ENCODE peak calls at places on chromosome 1, in seven cellular contexts. One of them, this sample, is unnamed.

GRCh38 chr1:8133657-8134430 is 107.7 kb upstream of the ERRFI1 start:
- DNase-seq in choroid plexus epithelial cell: peak
- DNase-seq in dorsolateral prefrontal cortex: no peak
- DNase-seq in lower lobe of right lung: no peak
- DNase-seq in heart right ventricle: peak
- DNase-seq in HFF-Myc: peak
- DNase-seq in CD8-positive, alpha-beta T cell: no peak
- DNase-seq in this sample: no peak

GRCh38 chr1:154219511-154219910 is 1.2 kb upstream of the UBAP2L start:
- DNase-seq in HFF-Myc: no peak
- DNase-seq in lower lobe of right lung: no peak
- DNase-seq in heart right ventricle: no peak
- DNase-seq in choroid plexus epithelial cell: peak
- DNase-seq in dorsolateral prefrontal cortex: no peak
- DNase-seq in CD8-positive, alpha-beta T cell: no peak
- DNase-seq in this sample: peak

GRCh38 chr1:115255154-115255553 is 82.9 kb downstream of the NGF start:
- DNase-seq in choroid plexus epithelial cell: peak
- DNase-seq in dorsolateral prefrontal cortex: no peak
- DNase-seq in HFF-Myc: no peak
- DNase-seq in CD8-positive, alpha-beta T cell: no peak
- DNase-seq in heart right ventricle: no peak
- DNase-seq in lower lobe of right lung: no peak
- DNase-seq in this sample: no peak

GRCh38 chr1:32981003-32981909 is 16.6 kb upstream of the RNF19B start:
- DNase-seq in CD8-positive, alpha-beta T cell: peak
- DNase-seq in heart right ventricle: peak
- DNase-seq in HFF-Myc: no peak
- DNase-seq in dorsolateral prefrontal cortex: no peak
- DNase-seq in lower lobe of right lung: peak
- DNase-seq in choroid plexus epithelial cell: peak
- DNase-seq in this sample: peak

GRCh38 chr1:200628223-200628868 is 7.8 kb upstream of the KIF14 start:
- DNase-seq in HFF-Myc: no peak
- DNase-seq in CD8-positive, alpha-beta T cell: no peak
- DNase-seq in heart right ventricle: no peak
- DNase-seq in choroid plexus epithelial cell: no peak
- DNase-seq in dorsolateral prefrontal cortex: no peak
- DNase-seq in lower lobe of right lung: no peak
- DNase-seq in this sample: no peak

GRCh38 chr1:197633447-197634039 is 141.7 kb downstream of the DENND1B start:
- DNase-seq in choroid plexus epithelial cell: no peak
- DNase-seq in heart right ventricle: no peak
- DNase-seq in CD8-positive, alpha-beta T cell: no peak
- DNase-seq in lower lobe of right lung: no peak
- DNase-seq in HFF-Myc: no peak
- DNase-seq in dorsolateral prefrontal cortex: no peak
- DNase-seq in this sample: no peak

GRCh38 chr1:57881696-57882095 is 457.8 kb upstream of the DAB1 start:
- DNase-seq in HFF-Myc: no peak
- DNase-seq in lower lobe of right lung: no peak
- DNase-seq in dorsolateral prefrontal cortex: no peak
- DNase-seq in heart right ventricle: no peak
- DNase-seq in choroid plexus epithelial cell: no peak
- DNase-seq in CD8-positive, alpha-beta T cell: no peak
- DNase-seq in this sample: no peak

GRCh38 chr1:55284856-55285255 is 69.7 kb upstream of the USP24 start:
- DNase-seq in heart right ventricle: no peak
- DNase-seq in dorsolateral prefrontal cortex: no peak
- DNase-seq in lower lobe of right lung: no peak
- DNase-seq in choroid plexus epithelial cell: peak
- DNase-seq in HFF-Myc: peak
- DNase-seq in CD8-positive, alpha-beta T cell: no peak
- DNase-seq in this sample: no peak

GRCh38 chr1:85850238-85850637 is 142.0 kb upstream of the ZNHIT6 start:
- DNase-seq in choroid plexus epithelial cell: peak
- DNase-seq in CD8-positive, alpha-beta T cell: no peak
- DNase-seq in lower lobe of right lung: no peak
- DNase-seq in dorsolateral prefrontal cortex: no peak
- DNase-seq in heart right ventricle: no peak
- DNase-seq in HFF-Myc: peak
- DNase-seq in this sample: no peak

GRCh38 chr1:22241250-22241649 is 98.4 kb upstream of the WNT4 start:
- DNase-seq in lower lobe of right lung: no peak
- DNase-seq in choroid plexus epithelial cell: no peak
- DNase-seq in dorsolateral prefrontal cortex: no peak
- DNase-seq in heart right ventricle: no peak
- DNase-seq in CD8-positive, alpha-beta T cell: no peak
- DNase-seq in HFF-Myc: no peak
- DNase-seq in this sample: no peak

GRCh38 chr1:97033949-97034348 is 312.4 kb downstream of the PTBP2 start:
- DNase-seq in lower lobe of right lung: no peak
- DNase-seq in heart right ventricle: no peak
- DNase-seq in HFF-Myc: no peak
- DNase-seq in dorsolateral prefrontal cortex: no peak
- DNase-seq in CD8-positive, alpha-beta T cell: no peak
- DNase-seq in choroid plexus epithelial cell: no peak
- DNase-seq in this sample: no peak

GRCh38 chr1:21594935-21595897 is 73.9 kb downstream of the RAP1GAP start:
- DNase-seq in choroid plexus epithelial cell: peak
- DNase-seq in HFF-Myc: peak
- DNase-seq in lower lobe of right lung: peak
- DNase-seq in CD8-positive, alpha-beta T cell: peak
- DNase-seq in heart right ventricle: peak
- DNase-seq in dorsolateral prefrontal cortex: no peak
- DNase-seq in this sample: peak

GRCh38 chr1:207644852-207645631 is at the start of gene CR1L:
- DNase-seq in lower lobe of right lung: peak
- DNase-seq in dorsolateral prefrontal cortex: peak
- DNase-seq in choroid plexus epithelial cell: peak
- DNase-seq in HFF-Myc: no peak
- DNase-seq in CD8-positive, alpha-beta T cell: peak
- DNase-seq in heart right ventricle: peak
- DNase-seq in this sample: peak

GRCh38 chr1:82614090-82614489 is 813.4 kb downstream of the ADGRL2 start:
- DNase-seq in HFF-Myc: no peak
- DNase-seq in lower lobe of right lung: no peak
- DNase-seq in choroid plexus epithelial cell: no peak
- DNase-seq in dorsolateral prefrontal cortex: no peak
- DNase-seq in heart right ventricle: no peak
- DNase-seq in CD8-positive, alpha-beta T cell: no peak
- DNase-seq in this sample: no peak

GRCh38 chr1:232837085-232837484 is 31.9 kb downstream of the MAP10 start:
- DNase-seq in lower lobe of right lung: no peak
- DNase-seq in choroid plexus epithelial cell: peak
- DNase-seq in HFF-Myc: no peak
- DNase-seq in CD8-positive, alpha-beta T cell: no peak
- DNase-seq in dorsolateral prefrontal cortex: no peak
- DNase-seq in heart right ventricle: no peak
- DNase-seq in this sample: no peak

GRCh38 chr1:205226868-205227583 is 720 bp upstream of the TMCC2 start:
- DNase-seq in dorsolateral prefrontal cortex: no peak
- DNase-seq in choroid plexus epithelial cell: peak
- DNase-seq in CD8-positive, alpha-beta T cell: no peak
- DNase-seq in HFF-Myc: no peak
- DNase-seq in heart right ventricle: no peak
- DNase-seq in lower lobe of right lung: no peak
- DNase-seq in this sample: no peak

GRCh38 chr1:233102381-233102780 is 152.0 kb downstream of the NTPCR start:
- DNase-seq in heart right ventricle: no peak
- DNase-seq in choroid plexus epithelial cell: no peak
- DNase-seq in lower lobe of right lung: no peak
- DNase-seq in HFF-Myc: no peak
- DNase-seq in dorsolateral prefrontal cortex: no peak
- DNase-seq in CD8-positive, alpha-beta T cell: no peak
- DNase-seq in this sample: peak

GRCh38 chr1:229015791-229016190 is 255.1 kb upstream of the RAB4A start:
- DNase-seq in choroid plexus epithelial cell: no peak
- DNase-seq in CD8-positive, alpha-beta T cell: no peak
- DNase-seq in dorsolateral prefrontal cortex: no peak
- DNase-seq in HFF-Myc: no peak
- DNase-seq in lower lobe of right lung: no peak
- DNase-seq in heart right ventricle: no peak
- DNase-seq in this sample: no peak

DNA sequence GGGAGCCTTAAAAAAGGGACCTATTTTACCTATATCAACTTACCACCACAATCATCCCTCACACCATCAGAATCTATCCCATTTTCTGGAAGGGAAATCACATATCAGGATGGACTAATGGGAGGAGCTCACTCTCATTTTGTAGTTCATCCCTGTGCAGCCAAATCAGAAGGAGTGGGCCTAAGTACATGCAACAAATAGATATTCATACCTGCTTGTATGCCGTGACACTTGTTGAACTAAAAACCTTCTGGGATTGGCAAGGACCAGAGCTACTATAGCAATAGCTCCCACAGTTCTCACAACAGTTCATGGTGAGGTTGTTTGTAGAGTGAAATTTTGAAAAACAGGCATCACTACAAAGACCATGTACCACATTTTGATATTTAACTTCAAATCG is 17.3 kb downstream of the ZMYM6 start:
- DNase-seq in dorsolateral prefrontal cortex: no peak
- DNase-seq in HFF-Myc: no peak
- DNase-seq in CD8-positive, alpha-beta T cell: no peak
- DNase-seq in choroid plexus epithelial cell: no peak
- DNase-seq in lower lobe of right lung: no peak
- DNase-seq in heart right ventricle: no peak
- DNase-seq in this sample: no peak
- TF ChIP-seq CTCF in dorsolateral prefrontal cortex: no peak
- TF ChIP-seq CTCF in HFF-Myc: no peak
- TF ChIP-seq CTCF in CD8-positive, alpha-beta T cell: no peak
- TF ChIP-seq CTCF in choroid plexus epithelial cell: no peak
- TF ChIP-seq CTCF in lower lobe of right lung: no peak
- TF ChIP-seq CTCF in heart right ventricle: no peak
- TF ChIP-seq CTCF in this sample: no peak

DNA sequence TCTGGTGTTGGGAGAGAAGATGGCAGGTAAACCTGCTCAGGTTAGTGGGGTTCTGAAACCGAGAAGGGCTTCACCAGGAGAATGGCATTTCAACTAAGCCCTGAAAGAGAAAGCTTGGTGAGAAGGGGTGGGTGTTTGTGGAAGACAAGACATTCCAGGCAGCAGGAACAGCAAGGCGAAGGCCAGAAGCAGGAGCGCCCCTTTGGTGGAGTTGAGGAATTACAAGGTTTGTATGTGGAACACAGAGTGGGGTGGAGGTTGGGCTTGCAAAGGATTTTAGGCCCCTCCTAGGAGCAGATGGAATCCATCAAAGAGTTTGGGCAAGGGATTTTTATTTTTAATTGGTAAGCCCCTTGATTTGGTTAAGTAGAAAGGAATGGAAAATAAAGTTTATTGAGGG is 24.8 kb upstream of the ELOA start:
- DNase-seq in choroid plexus epithelial cell: peak
- DNase-seq in lower lobe of right lung: no peak
- DNase-seq in heart right ventricle: no peak
- DNase-seq in HFF-Myc: peak
- DNase-seq in CD8-positive, alpha-beta T cell: no peak
- DNase-seq in dorsolateral prefrontal cortex: no peak
- DNase-seq in this sample: no peak
- TF ChIP-seq CTCF in choroid plexus epithelial cell: peak
- TF ChIP-seq CTCF in lower lobe of right lung: peak
- TF ChIP-seq CTCF in heart right ventricle: peak
- TF ChIP-seq CTCF in HFF-Myc: peak
- TF ChIP-seq CTCF in CD8-positive, alpha-beta T cell: no peak
- TF ChIP-seq CTCF in dorsolateral prefrontal cortex: no peak
- TF ChIP-seq CTCF in this sample: peak

GRCh38 chr1:235597867-235598553 is 51.6 kb downstream of the GNG4 start:
- DNase-seq in choroid plexus epithelial cell: peak
- DNase-seq in CD8-positive, alpha-beta T cell: no peak
- DNase-seq in heart right ventricle: no peak
- DNase-seq in lower lobe of right lung: no peak
- DNase-seq in HFF-Myc: peak
- DNase-seq in dorsolateral prefrontal cortex: no peak
- DNase-seq in this sample: peak
- TF ChIP-seq CTCF in choroid plexus epithelial cell: peak
- TF ChIP-seq CTCF in CD8-positive, alpha-beta T cell: no peak
- TF ChIP-seq CTCF in heart right ventricle: peak
- TF ChIP-seq CTCF in lower lobe of right lung: peak
- TF ChIP-seq CTCF in HFF-Myc: peak
- TF ChIP-seq CTCF in dorsolateral prefrontal cortex: no peak
- TF ChIP-seq CTCF in this sample: peak

GRCh38 chr1:167431261-167431908 is 86.9 kb downstream of the CD247 start:
- DNase-seq in choroid plexus epithelial cell: no peak
- DNase-seq in dorsolateral prefrontal cortex: no peak
- DNase-seq in lower lobe of right lung: no peak
- DNase-seq in HFF-Myc: no peak
- DNase-seq in CD8-positive, alpha-beta T cell: no peak
- DNase-seq in heart right ventricle: no peak
- DNase-seq in this sample: no peak
- TF ChIP-seq CTCF in choroid plexus epithelial cell: no peak
- TF ChIP-seq CTCF in dorsolateral prefrontal cortex: no peak
- TF ChIP-seq CTCF in lower lobe of right lung: no peak
- TF ChIP-seq CTCF in HFF-Myc: no peak
- TF ChIP-seq CTCF in CD8-positive, alpha-beta T cell: no peak
- TF ChIP-seq CTCF in heart right ventricle: no peak
- TF ChIP-seq CTCF in this sample: no peak